ENCODE peak calls at places on chromosomes 3 and 15, in ten cellular contexts. One of them, this sample, is unnamed.

GRCh38 chr3:159852821-159853505 is 135.7 kb upstream of the IL12A start:
- DNase-seq in OCI-LY7: no peak
- DNase-seq in RWPE1: peak; percentile 60
- DNase-seq in neural progenitor cell: peak; percentile 38
- DNase-seq in substantia nigra: peak; percentile 49
- DNase-seq in right cardiac atrium: peak; percentile 89
- DNase-seq in CD4-positive, CD25-positive, alpha-beta regulatory T cell: no peak
- DNase-seq in hepatocyte: peak; percentile 45
- DNase-seq in GM23338: peak; percentile 60
- DNase-seq in A673: no peak
- DNase-seq in this sample: peak; percentile 68

GRCh38 chr15:90851114-90851513 is 17.3 kb upstream of the FURIN start:
- DNase-seq in OCI-LY7: no peak
- DNase-seq in RWPE1: no peak
- DNase-seq in neural progenitor cell: no peak
- DNase-seq in substantia nigra: no peak
- DNase-seq in right cardiac atrium: no peak
- DNase-seq in CD4-positive, CD25-positive, alpha-beta regulatory T cell: peak; percentile 34
- DNase-seq in hepatocyte: no peak
- DNase-seq in GM23338: no peak
- DNase-seq in A673: no peak
- DNase-seq in this sample: no peak

GRCh38 chr15:79076661-79077060 is 13.9 kb downstream of the RASGRF1 start:
- DNase-seq in OCI-LY7: no peak
- DNase-seq in RWPE1: no peak
- DNase-seq in neural progenitor cell: no peak
- DNase-seq in substantia nigra: no peak
- DNase-seq in right cardiac atrium: no peak
- DNase-seq in CD4-positive, CD25-positive, alpha-beta regulatory T cell: no peak
- DNase-seq in hepatocyte: no peak
- DNase-seq in GM23338: no peak
- DNase-seq in A673: no peak
- DNase-seq in this sample: no peak

GRCh38 chr3:48013288-48013980 is 2.8 kb downstream of the MAP4 start:
- DNase-seq in OCI-LY7: no peak
- DNase-seq in RWPE1: peak; percentile 20
- DNase-seq in neural progenitor cell: peak; percentile 13
- DNase-seq in substantia nigra: no peak
- DNase-seq in right cardiac atrium: peak; percentile 62
- DNase-seq in CD4-positive, CD25-positive, alpha-beta regulatory T cell: peak; percentile 60
- DNase-seq in hepatocyte: peak; percentile 63
- DNase-seq in GM23338: no peak
- DNase-seq in A673: peak; percentile 31
- DNase-seq in this sample: no peak

GRCh38 chr3:132228923-132229322 is 88.3 kb upstream of the ACP3 start:
- DNase-seq in OCI-LY7: no peak
- DNase-seq in RWPE1: no peak
- DNase-seq in neural progenitor cell: no peak
- DNase-seq in substantia nigra: no peak
- DNase-seq in right cardiac atrium: no peak
- DNase-seq in CD4-positive, CD25-positive, alpha-beta regulatory T cell: no peak
- DNase-seq in hepatocyte: no peak
- DNase-seq in GM23338: no peak
- DNase-seq in A673: peak; percentile 33
- DNase-seq in this sample: no peak

GRCh38 chr3:148036331-148036881 is 627.2 kb downstream of the ZIC1 start:
- DNase-seq in OCI-LY7: no peak
- DNase-seq in RWPE1: no peak
- DNase-seq in neural progenitor cell: no peak
- DNase-seq in substantia nigra: no peak
- DNase-seq in right cardiac atrium: no peak
- DNase-seq in CD4-positive, CD25-positive, alpha-beta regulatory T cell: no peak
- DNase-seq in hepatocyte: no peak
- DNase-seq in GM23338: no peak
- DNase-seq in A673: peak; percentile 95
- DNase-seq in this sample: no peak

GRCh38 chr3:23834082-23834870 is 28.5 kb downstream of the UBE2E1 start:
- DNase-seq in OCI-LY7: peak; percentile 23
- DNase-seq in RWPE1: no peak
- DNase-seq in neural progenitor cell: no peak
- DNase-seq in substantia nigra: no peak
- DNase-seq in right cardiac atrium: no peak
- DNase-seq in CD4-positive, CD25-positive, alpha-beta regulatory T cell: peak; percentile 13
- DNase-seq in hepatocyte: no peak
- DNase-seq in GM23338: peak; percentile 33
- DNase-seq in A673: peak; percentile 12
- DNase-seq in this sample: no peak

GRCh38 chr3:51830345-51830744 is 31.1 kb upstream of the IQCF2 start:
- DNase-seq in OCI-LY7: no peak
- DNase-seq in RWPE1: no peak
- DNase-seq in neural progenitor cell: no peak
- DNase-seq in substantia nigra: no peak
- DNase-seq in right cardiac atrium: no peak
- DNase-seq in CD4-positive, CD25-positive, alpha-beta regulatory T cell: no peak
- DNase-seq in hepatocyte: no peak
- DNase-seq in GM23338: no peak
- DNase-seq in A673: no peak
- DNase-seq in this sample: no peak

GRCh38 chr3:86938706-86939105 is 52.2 kb downstream of the VGLL3 start:
- DNase-seq in OCI-LY7: no peak
- DNase-seq in RWPE1: no peak
- DNase-seq in neural progenitor cell: no peak
- DNase-seq in substantia nigra: no peak
- DNase-seq in right cardiac atrium: no peak
- DNase-seq in CD4-positive, CD25-positive, alpha-beta regulatory T cell: no peak
- DNase-seq in hepatocyte: no peak
- DNase-seq in GM23338: no peak
- DNase-seq in A673: no peak
- DNase-seq in this sample: no peak

GRCh38 chr15:56943398-56943797 is 25.0 kb downstream of the TCF12 start:
- DNase-seq in OCI-LY7: no peak
- DNase-seq in RWPE1: no peak
- DNase-seq in neural progenitor cell: no peak
- DNase-seq in substantia nigra: no peak
- DNase-seq in right cardiac atrium: no peak
- DNase-seq in CD4-positive, CD25-positive, alpha-beta regulatory T cell: no peak
- DNase-seq in hepatocyte: no peak
- DNase-seq in GM23338: no peak
- DNase-seq in A673: no peak
- DNase-seq in this sample: no peak

GRCh38 chr3:87088984-87089841 is 98.3 kb upstream of the VGLL3 start:
- DNase-seq in OCI-LY7: no peak
- DNase-seq in RWPE1: no peak
- DNase-seq in neural progenitor cell: peak; percentile 31
- DNase-seq in substantia nigra: peak; percentile 77
- DNase-seq in right cardiac atrium: peak; percentile 84
- DNase-seq in CD4-positive, CD25-positive, alpha-beta regulatory T cell: peak; percentile 10
- DNase-seq in hepatocyte: no peak
- DNase-seq in GM23338: peak; percentile 68
- DNase-seq in A673: peak; percentile 81
- DNase-seq in this sample: peak; percentile 63

GRCh38 chr15:64246364-64247189 is 83.8 kb upstream of the PPIB start:
- DNase-seq in OCI-LY7: no peak
- DNase-seq in RWPE1: peak; percentile 83
- DNase-seq in neural progenitor cell: no peak
- DNase-seq in substantia nigra: no peak
- DNase-seq in right cardiac atrium: no peak
- DNase-seq in CD4-positive, CD25-positive, alpha-beta regulatory T cell: peak; percentile 64
- DNase-seq in hepatocyte: peak; percentile 48
- DNase-seq in GM23338: peak; percentile 34
- DNase-seq in A673: peak; percentile 77
- DNase-seq in this sample: no peak

GRCh38 chr3:148903022-148903442 is 37.9 kb downstream of the CPA3 start:
- DNase-seq in OCI-LY7: no peak
- DNase-seq in RWPE1: peak; percentile 51
- DNase-seq in neural progenitor cell: no peak
- DNase-seq in substantia nigra: no peak
- DNase-seq in right cardiac atrium: no peak
- DNase-seq in CD4-positive, CD25-positive, alpha-beta regulatory T cell: no peak
- DNase-seq in hepatocyte: no peak
- DNase-seq in GM23338: no peak
- DNase-seq in A673: peak; percentile 25
- DNase-seq in this sample: no peak

GRCh38 chr3:100044369-100044768 is 69.9 kb downstream of the FILIP1L start:
- DNase-seq in OCI-LY7: peak; percentile 79
- DNase-seq in RWPE1: no peak
- DNase-seq in neural progenitor cell: no peak
- DNase-seq in substantia nigra: no peak
- DNase-seq in right cardiac atrium: no peak
- DNase-seq in CD4-positive, CD25-positive, alpha-beta regulatory T cell: no peak
- DNase-seq in hepatocyte: no peak
- DNase-seq in GM23338: no peak
- DNase-seq in A673: no peak
- DNase-seq in this sample: no peak

GRCh38 chr3:100046986-100047385 is 67.3 kb downstream of the FILIP1L start:
- DNase-seq in OCI-LY7: peak; percentile 12
- DNase-seq in RWPE1: no peak
- DNase-seq in neural progenitor cell: no peak
- DNase-seq in substantia nigra: no peak
- DNase-seq in right cardiac atrium: no peak
- DNase-seq in CD4-positive, CD25-positive, alpha-beta regulatory T cell: no peak
- DNase-seq in hepatocyte: no peak
- DNase-seq in GM23338: no peak
- DNase-seq in A673: no peak
- DNase-seq in this sample: no peak

GRCh38 chr3:100045696-100046095 is 68.6 kb downstream of the FILIP1L start:
- DNase-seq in OCI-LY7: no peak
- DNase-seq in RWPE1: no peak
- DNase-seq in neural progenitor cell: peak; percentile 22
- DNase-seq in substantia nigra: no peak
- DNase-seq in right cardiac atrium: peak; percentile 80
- DNase-seq in CD4-positive, CD25-positive, alpha-beta regulatory T cell: no peak
- DNase-seq in hepatocyte: peak; percentile 53
- DNase-seq in GM23338: peak; percentile 51
- DNase-seq in A673: no peak
- DNase-seq in this sample: no peak

GRCh38 chr3:100048248-100048647 is 66.1 kb downstream of the FILIP1L start:
- DNase-seq in OCI-LY7: no peak
- DNase-seq in RWPE1: no peak
- DNase-seq in neural progenitor cell: no peak
- DNase-seq in substantia nigra: no peak
- DNase-seq in right cardiac atrium: no peak
- DNase-seq in CD4-positive, CD25-positive, alpha-beta regulatory T cell: no peak
- DNase-seq in hepatocyte: no peak
- DNase-seq in GM23338: no peak
- DNase-seq in A673: no peak
- DNase-seq in this sample: no peak

DNA sequence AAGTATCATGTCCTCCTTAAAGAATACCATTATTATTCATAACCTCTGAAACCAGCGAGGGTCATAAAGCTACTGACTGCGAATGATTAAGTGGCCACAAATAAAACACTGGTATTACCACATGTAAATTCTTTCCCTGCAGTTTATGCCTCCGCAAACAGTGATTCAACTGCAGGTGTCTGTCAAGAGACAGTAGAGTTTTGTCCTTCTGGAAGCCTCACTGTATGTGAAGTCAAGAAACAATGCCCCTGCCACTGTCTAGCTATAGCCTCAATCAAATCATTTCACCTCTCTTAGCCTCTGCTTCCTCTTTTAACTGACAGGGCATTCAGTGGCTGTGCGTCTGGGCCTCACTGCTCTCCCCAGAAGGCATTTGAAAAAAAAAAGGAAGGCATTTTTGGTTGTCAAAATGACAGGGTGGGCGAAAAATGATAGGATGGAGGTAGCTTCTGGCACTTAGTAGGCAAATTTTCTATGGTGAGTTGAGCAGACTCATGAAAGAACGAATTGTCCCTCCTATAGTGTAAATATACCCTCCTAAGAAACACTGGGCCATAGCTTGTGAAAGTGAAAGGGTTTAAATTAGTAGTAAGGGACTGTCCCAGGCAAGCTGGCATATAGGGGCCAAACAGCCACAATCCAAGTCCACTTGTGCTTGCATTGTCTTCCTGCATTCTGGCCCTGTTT is 66.7 kb downstream of the FILIP1L start:
- DNase-seq in OCI-LY7: peak; percentile 24
- DNase-seq in RWPE1: peak; percentile 73
- DNase-seq in neural progenitor cell: peak; percentile 9
- DNase-seq in substantia nigra: no peak
- DNase-seq in right cardiac atrium: no peak
- DNase-seq in CD4-positive, CD25-positive, alpha-beta regulatory T cell: peak; percentile 24
- DNase-seq in hepatocyte: peak; percentile 54
- DNase-seq in GM23338: no peak
- DNase-seq in A673: no peak
- DNase-seq in this sample: no peak
- H3K27ac ChIP-seq in OCI-LY7: no peak overlapping the region
- H3K27ac ChIP-seq in RWPE1: peak overlapping the region; percentile 57
- H3K27ac ChIP-seq in neural progenitor cell: no peak overlapping the region
- H3K27ac ChIP-seq in substantia nigra: peak overlapping the region; percentile 36
- H3K27ac ChIP-seq in right cardiac atrium: peak overlapping the region; percentile 30
- H3K27ac ChIP-seq in CD4-positive, CD25-positive, alpha-beta regulatory T cell: no peak overlapping the region
- H3K27ac ChIP-seq in hepatocyte: peak overlapping the region; percentile 84
- H3K27ac ChIP-seq in GM23338: no peak overlapping the region
- H3K27ac ChIP-seq in A673: no peak overlapping the region
- H3K27ac ChIP-seq in this sample: no peak overlapping the region

GRCh38 chr15:89129123-89129815 is 41.0 kb downstream of the ABHD2 start:
- DNase-seq in OCI-LY7: peak; percentile 58
- DNase-seq in RWPE1: no peak
- DNase-seq in neural progenitor cell: peak; percentile 70
- DNase-seq in substantia nigra: no peak
- DNase-seq in right cardiac atrium: peak; percentile 76
- DNase-seq in CD4-positive, CD25-positive, alpha-beta regulatory T cell: peak; percentile 64
- DNase-seq in hepatocyte: peak; percentile 51
- DNase-seq in GM23338: peak; percentile 84
- DNase-seq in A673: peak; percentile 43
- DNase-seq in this sample: no peak
- H3K27ac ChIP-seq in OCI-LY7: no peak overlapping the region
- H3K27ac ChIP-seq in RWPE1: no peak overlapping the region
- H3K27ac ChIP-seq in neural progenitor cell: no peak overlapping the region
- H3K27ac ChIP-seq in substantia nigra: no peak overlapping the region
- H3K27ac ChIP-seq in right cardiac atrium: peak overlapping the region; percentile 30
- H3K27ac ChIP-seq in CD4-positive, CD25-positive, alpha-beta regulatory T cell: no peak overlapping the region
- H3K27ac ChIP-seq in hepatocyte: peak overlapping the region; percentile 55
- H3K27ac ChIP-seq in GM23338: no peak overlapping the region
- H3K27ac ChIP-seq in A673: no peak overlapping the region
- H3K27ac ChIP-seq in this sample: no peak overlapping the region

GRCh38 chr15:22827125-22827524 is 11.3 kb upstream of the NIPA2 start:
- DNase-seq in OCI-LY7: no peak
- DNase-seq in RWPE1: no peak
- DNase-seq in neural progenitor cell: no peak
- DNase-seq in substantia nigra: no peak
- DNase-seq in right cardiac atrium: no peak
- DNase-seq in CD4-positive, CD25-positive, alpha-beta regulatory T cell: no peak
- DNase-seq in hepatocyte: no peak
- DNase-seq in GM23338: peak; percentile 76
- DNase-seq in A673: no peak
- DNase-seq in this sample: no peak
- H3K27ac ChIP-seq in OCI-LY7: peak overlapping the region; percentile 20
- H3K27ac ChIP-seq in RWPE1: no peak overlapping the region
- H3K27ac ChIP-seq in neural progenitor cell: no peak overlapping the region
- H3K27ac ChIP-seq in substantia nigra: no peak overlapping the region
- H3K27ac ChIP-seq in right cardiac atrium: no peak overlapping the region
- H3K27ac ChIP-seq in CD4-positive, CD25-positive, alpha-beta regulatory T cell: no peak overlapping the region
- H3K27ac ChIP-seq in hepatocyte: no peak overlapping the region
- H3K27ac ChIP-seq in GM23338: no peak overlapping the region
- H3K27ac ChIP-seq in A673: no peak overlapping the region
- H3K27ac ChIP-seq in this sample: no peak overlapping the region

DNA sequence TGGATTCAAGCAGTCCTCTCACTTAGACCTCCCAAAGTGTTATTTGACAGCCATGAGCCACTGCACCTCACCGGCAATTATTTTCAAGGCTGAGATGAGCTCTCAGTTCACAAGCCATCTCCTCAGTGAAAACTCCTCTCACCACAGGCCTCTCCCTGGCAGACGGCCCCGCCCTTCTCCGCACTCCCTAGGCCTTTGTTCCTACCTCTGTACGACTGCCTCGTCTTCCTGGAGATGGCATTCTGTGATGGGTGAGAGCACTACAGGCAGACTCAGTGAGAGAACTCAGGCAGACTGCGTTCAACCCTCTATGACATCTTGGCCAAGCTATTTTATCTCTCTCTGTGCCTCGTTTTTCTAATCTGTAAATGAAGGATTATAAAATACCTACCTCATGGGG is 67.0 kb upstream of the TPM1 start:
- DNase-seq in OCI-LY7: no peak
- DNase-seq in RWPE1: no peak
- DNase-seq in neural progenitor cell: peak; percentile 54
- DNase-seq in substantia nigra: no peak
- DNase-seq in right cardiac atrium: no peak
- DNase-seq in CD4-positive, CD25-positive, alpha-beta regulatory T cell: no peak
- DNase-seq in hepatocyte: no peak
- DNase-seq in GM23338: no peak
- DNase-seq in A673: no peak
- DNase-seq in this sample: no peak
- H3K27ac ChIP-seq in OCI-LY7: no peak overlapping the region
- H3K27ac ChIP-seq in RWPE1: no peak overlapping the region
- H3K27ac ChIP-seq in neural progenitor cell: no peak overlapping the region
- H3K27ac ChIP-seq in substantia nigra: no peak overlapping the region
- H3K27ac ChIP-seq in right cardiac atrium: no peak overlapping the region
- H3K27ac ChIP-seq in CD4-positive, CD25-positive, alpha-beta regulatory T cell: no peak overlapping the region
- H3K27ac ChIP-seq in hepatocyte: no peak overlapping the region
- H3K27ac ChIP-seq in GM23338: no peak overlapping the region
- H3K27ac ChIP-seq in A673: no peak overlapping the region
- H3K27ac ChIP-seq in this sample: no peak overlapping the region